ENCODE peak calls at places on chromosome 12, in seven cellular contexts. L is effector memory CD4-positive, alpha-beta T cell; R is glutamatergic neuron; G is NCI-H2081; U is NCI-H1105; S is stimulated activated CD8-positive, alpha-beta memory T cell treated with anti-CD3 and anti-CD28 coated beads, Interleukin-15, amount 100 ng/mL, for 1 hour; A is epithelial cell of prostate. D is an unnamed sample.

GRCh38 chr12:52042706-52043385 is 8.4 kb upstream of the NR4A1 start:
- DNase-seq in U (no peak), S (no peak), L (no peak), A (no peak), R (no peak), G (peak), D (no peak)

GRCh38 chr12:76685246-76685678 is 78.7 kb upstream of the ZDHHC17 start:
- DNase-seq in L (no peak), A (no peak), S (no peak), G (no peak), U (no peak), R (peak), D (no peak)

GRCh38 chr12:103877934-103878510 is 37.0 kb upstream of the NT5DC3 start:
- DNase-seq in R (peak), G (peak), U (peak), S (peak), A (peak), L (peak), D (peak)

GRCh38 chr12:13204428-13204827 is 7.9 kb downstream of the EMP1 start:
- DNase-seq in G (no peak), U (no peak), L (no peak), R (no peak), A (no peak), S (no peak), D (no peak)

GRCh38 chr12:67355428-67356385 is 86.5 kb downstream of the CAND1 start:
- DNase-seq in S (no peak), A (peak), G (peak), L (peak), R (no peak), U (peak), D (no peak)

GRCh38 chr12:126506426-126507182 is 1441.4 kb downstream of the AACS start:
- DNase-seq in L (no peak), G (no peak), S (no peak), U (no peak), R (no peak), A (no peak), D (no peak)

GRCh38 chr12:52139579-52140062 is 52.2 kb downstream of the KRT80 start:
- DNase-seq in S (no peak), G (peak), R (no peak), U (no peak), A (no peak), L (no peak), D (peak)

GRCh38 chr12:119179335-119180021 is 747 bp downstream of the HSPB8 start:
- DNase-seq in A (no peak), S (no peak), G (no peak), U (no peak), R (no peak), L (no peak), D (peak)

GRCh38 chr12:94304566-94305061 is 155.1 kb downstream of the CEP83 start:
- DNase-seq in L (no peak), S (no peak), R (no peak), G (no peak), A (no peak), U (no peak), D (no peak)

GRCh38 chr12:89528434-89528833 is 2.6 kb upstream of the POC1B start:
- DNase-seq in A (no peak), G (no peak), R (no peak), L (no peak), S (no peak), U (no peak), D (no peak)

GRCh38 chr12:124605869-124606774 is 38.7 kb upstream of the NCOR2 start:
- DNase-seq in S (no peak), U (no peak), A (no peak), R (no peak), G (no peak), L (no peak), D (no peak)

GRCh38 chr12:22855456-22855855 is 230.5 kb downstream of the ETNK1 start:
- DNase-seq in A (no peak), S (no peak), R (no peak), U (no peak), L (no peak), G (no peak), D (no peak)

GRCh38 chr12:28089363-28089762 is 100.9 kb upstream of the CCDC91 start:
- DNase-seq in U (no peak), G (no peak), L (no peak), A (no peak), R (no peak), S (no peak), D (no peak)

GRCh38 chr12:93419388-93420034 is 22.2 kb downstream of the UBE2N start:
- DNase-seq in R (no peak), L (no peak), G (peak), A (no peak), S (no peak), U (peak), D (no peak)

GRCh38 chr12:114682101-114682919 is 1.7 kb downstream of the TBX3 start:
- DNase-seq in G (no peak), R (no peak), L (no peak), A (no peak), U (no peak), S (no peak), D (no peak)

GRCh38 chr12:53219956-53220856 is 11.8 kb downstream of the RARG start:
- DNase-seq in S (peak), R (peak), U (no peak), L (peak), A (no peak), G (peak), D (peak)

GRCh38 chr12:26567126-26567525 is 265.9 kb downstream of the ITPR2 start:
- DNase-seq in A (no peak), S (no peak), R (no peak), L (no peak), G (no peak), U (no peak), D (no peak)

GRCh38 chr12:130486891-130487416 is 149.3 kb downstream of the PIWIL1 start:
- DNase-seq in R (no peak), U (no peak), S (no peak), L (no peak), A (no peak), G (no peak), D (no peak)

GRCh38 chr12:67710582-67710981 is 62.0 kb downstream of the DYRK2 start:
- DNase-seq in A (no peak), U (no peak), G (no peak), R (no peak), S (no peak), L (no peak), D (no peak)

GRCh38 chr12:127273621-127274020 is 993.3 kb upstream of the TMEM132C start:
- DNase-seq in R (no peak), S (no peak), L (no peak), G (no peak), U (no peak), A (peak), D (no peak)

GRCh38 chr12:522692-523378 is 63.1 kb downstream of the B4GALNT3 start:
- DNase-seq in R (no peak), G (no peak), A (no peak), S (no peak), U (no peak), L (no peak), D (no peak)

GRCh38 chr12:104297477-104298113 is 5.9 kb upstream of the EID3 start:
- DNase-seq in R (no peak), U (no peak), A (no peak), G (no peak), L (no peak), S (no peak), D (no peak)

GRCh38 chr12:125259525-125259924 is 194.3 kb downstream of the AACS start:
- DNase-seq in L (no peak), G (no peak), R (no peak), U (no peak), S (no peak), A (no peak), D (no peak)

GRCh38 chr12:57632369-57632897 is 568 bp downstream of the B4GALNT1 start:
- DNase-seq in A (no peak), R (peak), L (no peak), S (no peak), G (no peak), U (no peak), D (peak)

GRCh38 chr12:94092516-94093241 is 55.7 kb upstream of the PLXNC1 start:
- DNase-seq in A (no peak), R (no peak), L (no peak), S (no peak), U (no peak), G (no peak), D (no peak)

GRCh38 chr12:26164118-26164517 is 31.3 kb upstream of the SSPN start:
- DNase-seq in S (no peak), A (no peak), L (no peak), U (no peak), G (no peak), R (no peak), D (no peak)

GRCh38 chr12:111056618-111057521 is 136.5 kb upstream of the MYL2 start:
- DNase-seq in L (peak), U (no peak), A (no peak), R (no peak), S (peak), G (no peak), D (no peak)

GRCh38 chr12:109983432-109984142 is 12.6 kb downstream of the GIT2 start:
- DNase-seq in G (no peak), U (no peak), A (no peak), R (no peak), S (no peak), L (no peak), D (no peak)

GRCh38 chr12:118103601-118104382 is at the start of gene VSIG10:
- DNase-seq in L (no peak), A (no peak), S (no peak), R (peak), G (peak), U (peak), D (peak)

GRCh38 chr12:6277982-6278438 is 32.5 kb upstream of the PLEKHG6 start:
- DNase-seq in G (no peak), R (no peak), S (no peak), U (no peak), A (no peak), L (no peak), D (no peak)

GRCh38 chr12:61487728-61488127 is 772.5 kb upstream of the USP15 start:
- DNase-seq in R (no peak), U (no peak), G (no peak), L (no peak), A (no peak), S (no peak), D (no peak)